ENCODE peak calls at places on chromosomes 7 and 10, in seven cellular contexts. A is dorsolateral prefrontal cortex, K is renal cortical epithelial cell, T is kidney epithelial cell, R is NCI-H510A treated with DMSO at 0.1 percent for 48 hours, X is adrenal gland, Y is mesothelial cell of epicardium. W is an unnamed sample.

GRCh38 chr10:13987472-13987871 is 343.3 kb downstream of the FRMD4A start:
- DNase-seq in Y (no peak), R (no peak), K (peak), X (no peak), T (peak), A (no peak), W (no peak)

GRCh38 chr7:2716488-2716887 is 28.5 kb downstream of the AMZ1 start:
- DNase-seq in X (no peak), R (no peak), A (no peak), K (no peak), Y (no peak), T (no peak), W (no peak)

GRCh38 chr10:131852161-131852822 is 48.5 kb upstream of the PPP2R2D start:
- DNase-seq in T (no peak), A (peak), Y (no peak), K (no peak), X (peak), R (no peak), W (no peak)

GRCh38 chr10:114386446-114386845 is 17.9 kb downstream of the AFAP1L2 start:
- DNase-seq in Y (no peak), T (no peak), A (no peak), X (no peak), R (no peak), K (no peak), W (no peak)

GRCh38 chr10:60549686-60550085 is 160.0 kb upstream of the ANK3 start:
- DNase-seq in K (peak), A (no peak), T (no peak), Y (no peak), X (no peak), R (no peak), W (no peak)

GRCh38 chr7:76074972-76075370 is 27.1 kb downstream of the MDH2 start:
- DNase-seq in K (no peak), A (no peak), X (no peak), Y (no peak), T (no peak), R (no peak), W (no peak)

GRCh38 chr7:129607471-129608120 is 3.9 kb upstream of the NRF1 start:
- DNase-seq in K (no peak), T (no peak), X (no peak), A (no peak), R (no peak), Y (no peak), W (no peak)

GRCh38 chr10:117131390-117132327 is 6.4 kb downstream of the VAX1 start:
- DNase-seq in T (no peak), X (no peak), K (no peak), Y (no peak), R (no peak), A (no peak), W (no peak)

GRCh38 chr7:37322831-37323230 is 125.8 kb downstream of the ELMO1 start:
- DNase-seq in K (no peak), R (no peak), A (no peak), T (no peak), Y (no peak), X (no peak), W (no peak)

GRCh38 chr7:131502810-131503545 is 53.5 kb downstream of the PODXL start:
- DNase-seq in A (no peak), X (peak), T (no peak), Y (no peak), K (peak), R (peak), W (no peak)

GRCh38 chr7:17139081-17139480 is 159.4 kb upstream of the AHR start:
- DNase-seq in K (no peak), R (no peak), T (no peak), Y (no peak), X (no peak), A (no peak), W (no peak)

GRCh38 chr7:149669121-149669818 is 104.1 kb downstream of the ZNF467 start:
- DNase-seq in X (no peak), A (no peak), T (no peak), K (peak), Y (no peak), R (no peak), W (no peak)

GRCh38 chr7:140242057-140243031 is 65.6 kb upstream of the KDM7A start:
- DNase-seq in R (peak), A (no peak), X (no peak), Y (no peak), K (peak), T (no peak), W (no peak)

GRCh38 chr7:30351724-30352123 is 67.3 kb downstream of the ZNRF2 start:
- DNase-seq in K (no peak), A (no peak), T (no peak), R (no peak), X (no peak), Y (no peak), W (no peak)

GRCh38 chr10:51129946-51130554 is 55.8 kb downstream of the PRKG1 start:
- DNase-seq in Y (no peak), K (peak), T (no peak), R (no peak), X (no peak), A (no peak), W (no peak)

GRCh38 chr10:102802920-102803534 is 34.2 kb downstream of the CYP17A1 start:
- DNase-seq in A (no peak), T (peak), Y (no peak), R (peak), K (peak), X (no peak), W (no peak)

GRCh38 chr10:25388188-25388861 is 213.5 kb downstream of the GPR158 start:
- DNase-seq in K (no peak), X (no peak), T (no peak), Y (no peak), A (no peak), R (no peak), W (no peak)

W was measured in occipital lobe.